ENCODE peak calls at places on chromosomes 4 and X, in four cellular contexts. E is HL-60, G is lower leg skin, W is spleen. O is an unnamed sample.

GRCh38 chrX:28693101-28693500 is 105.9 kb downstream of the IL1RAPL1 start:
- DNase-seq in G (no peak), E (no peak), W (no peak), O (no peak)

GRCh38 chr4:108029321-108029720 is 39.6 kb downstream of the HADH start:
- DNase-seq in E (no peak), W (no peak), G (no peak), O (no peak)

GRCh38 chr4:27318740-27319139 is 458.1 kb downstream of the STIM2 start:
- DNase-seq in E (peak; percentile 30), G (no peak), W (no peak), O (peak; percentile 10)

GRCh38 chr4:55722132-55722531 is 86.0 kb upstream of the NMU start:
- DNase-seq in W (no peak), G (no peak), E (no peak), O (no peak)

GRCh38 chr4:173005912-173006633 is 162.5 kb upstream of the GALNT7 start:
- DNase-seq in E (no peak), W (no peak), G (no peak), O (no peak)

GRCh38 chr4:89221175-89221867 is 86.3 kb downstream of the GPRIN3 start:
- DNase-seq in G (no peak), E (no peak), W (no peak), O (no peak)

GRCh38 chrX:72041901-72042859 is 89.5 kb downstream of the RTL5 start:
- DNase-seq in G (no peak), W (no peak), E (no peak), O (no peak)

GRCh38 chr4:108466936-108467902 is 153.2 kb upstream of the RPL34 start:
- DNase-seq in E (no peak), W (no peak), G (no peak), O (peak; percentile 44)

GRCh38 chr4:80103615-80104014 is 30.6 kb upstream of the ANTXR2 start:
- DNase-seq in E (peak; percentile 21), W (no peak), G (no peak), O (no peak)

GRCh38 chr4:101667348-101667747 is 123.2 kb upstream of the BANK1 start:
- DNase-seq in E (no peak), G (no peak), W (no peak), O (no peak)

GRCh38 chr4:10031663-10032590 is 10.6 kb upstream of the SLC2A9 start:
- DNase-seq in G (no peak), W (no peak), E (no peak), O (no peak)

GRCh38 chr4:112895785-112896184 is 153.7 kb upstream of the ANK2 start:
- DNase-seq in W (no peak), G (no peak), E (no peak), O (no peak)

GRCh38 chrX:152928761-152929400 is 31.0 kb downstream of the ZNF185 start:
- DNase-seq in W (peak; percentile 64), E (no peak), G (no peak), O (no peak)

GRCh38 chr4:176321589-176321988 is 1.8 kb downstream of the SPCS3 start:
- DNase-seq in G (no peak), E (no peak), W (no peak), O (no peak)

GRCh38 chr4:8708401-8709021 is 115.9 kb downstream of the CPZ start:
- DNase-seq in W (peak; percentile 63), E (no peak), G (no peak), O (no peak)

GRCh38 chr4:174314770-174315169 is 31.1 kb downstream of the CEP44 start:
- DNase-seq in E (no peak), G (no peak), W (no peak), O (no peak)

GRCh38 chrX:24282381-24283121 is 31.3 kb downstream of the SUPT20HL2 start:
- DNase-seq in G (no peak), E (no peak), W (no peak), O (peak; percentile 52)

GRCh38 chr4:151198748-151199147 is 78.2 kb upstream of the PRSS48 start:
- DNase-seq in E (no peak), W (no peak), G (no peak), O (peak; percentile 36)

GRCh38 chrX:34332336-34332735 is 200.2 kb upstream of the FAM47A start:
- DNase-seq in W (no peak), E (no peak), G (no peak), O (no peak)

GRCh38 chr4:188986271-188986689 is 847.0 kb downstream of the TRIML1 start:
- DNase-seq in G (no peak), W (no peak), E (no peak), O (peak; percentile 38)

GRCh38 chrX:125004799-125005198 is 314.9 kb upstream of the TEX13C start:
- DNase-seq in G (no peak), W (no peak), E (no peak), O (no peak)

GRCh38 chr4:98627883-98628282 is 30.5 kb downstream of the TSPAN5 start:
- DNase-seq in E (no peak), G (no peak), W (no peak), O (no peak)

GRCh38 chrX:131032646-131033230 is 25.4 kb upstream of the ARHGAP36 start:
- DNase-seq in W (no peak), E (no peak), G (no peak), O (no peak)

GRCh38 chr4:98657531-98658286 is 702 bp downstream of the TSPAN5 start:
- DNase-seq in E (no peak), G (no peak), W (peak; percentile 78), O (no peak)

GRCh38 chrX:2656243-2656836 is 34.8 kb upstream of the CD99 start:
- DNase-seq in E (no peak), W (no peak), G (no peak), O (no peak)

GRCh38 chr4:149176019-149176418 is 639.6 kb downstream of the IQCM start:
- DNase-seq in G (no peak), W (no peak), E (no peak), O (no peak)

GRCh38 chr4:95889662-95890061 is 49.8 kb downstream of the PDHA2 start:
- DNase-seq in E (no peak), G (no peak), W (no peak), O (no peak)

GRCh38 chrX:140510895-140511295 is 6.0 kb upstream of the SOX3 start:
- DNase-seq in E (no peak), G (no peak), W (no peak), O (no peak)

DNA sequence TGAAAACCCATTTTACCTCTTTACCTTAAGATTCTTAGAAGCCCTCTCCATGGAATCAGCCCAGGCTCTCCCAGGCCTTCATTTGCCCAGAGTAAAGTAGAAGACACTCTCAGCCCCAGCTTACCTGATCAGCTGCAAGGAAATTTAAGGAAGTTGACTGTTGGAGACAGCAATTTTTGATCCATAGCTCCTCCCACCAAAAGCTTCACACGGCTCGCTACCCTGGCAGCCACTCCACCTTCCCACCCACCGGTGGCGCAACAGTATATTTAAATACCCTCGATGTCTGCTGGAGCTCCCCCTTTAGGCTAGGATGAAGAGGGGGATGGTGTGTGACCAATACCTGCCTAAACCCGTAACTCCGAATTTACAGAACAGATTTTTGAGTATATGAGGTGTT is 75.4 kb downstream of the MBNL3 start:
- DNase-seq in W (no peak), G (no peak), E (no peak), O (no peak)
- TF ChIP-seq CTCF in W (no peak), G (no peak), E (no peak), O (no peak)

DNA sequence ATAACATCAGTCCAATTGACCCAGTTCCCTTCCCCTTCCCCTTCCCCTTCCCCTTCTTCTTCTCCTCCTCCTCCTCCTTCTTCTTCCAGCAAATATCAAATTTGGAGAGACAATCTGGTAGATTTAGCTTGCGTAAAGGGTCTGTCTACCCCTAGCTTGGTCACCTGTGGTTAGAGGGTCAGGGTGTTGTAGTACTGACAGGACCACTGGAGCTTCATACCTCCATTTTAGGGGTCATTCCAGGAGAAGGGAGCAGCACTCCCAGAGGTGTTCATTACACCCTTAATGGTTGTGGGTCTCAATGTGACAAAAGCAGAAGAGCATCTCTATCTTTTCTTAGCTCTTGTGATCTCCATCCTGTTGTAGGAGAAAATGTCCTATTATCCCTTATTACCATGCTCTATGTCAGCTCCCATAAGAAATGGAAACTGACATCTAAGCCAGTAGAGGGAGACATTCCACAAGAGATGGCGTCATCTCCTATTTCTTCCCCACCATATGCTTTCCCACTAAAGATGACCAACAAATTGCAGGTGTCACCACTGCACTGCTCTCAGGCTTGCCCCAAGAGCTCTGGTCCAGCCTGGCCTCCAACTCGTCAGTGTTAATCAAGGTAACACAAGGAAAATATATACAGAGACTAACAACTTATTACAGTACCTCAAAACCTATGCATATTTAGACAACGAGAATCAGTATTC is 3.5 kb upstream of the FGB start:
- DNase-seq in W (no peak), E (peak; percentile 21), G (no peak), O (no peak)
- TF ChIP-seq CTCF in W (peak; percentile 28), E (peak; percentile 24), G (no peak), O (peak; percentile 45)

GRCh38 chrX:120452131-120452530 is 17.0 kb downstream of the LAMP2 start:
- DNase-seq in G (no peak), E (peak; percentile 43), W (no peak), O (no peak)
- TF ChIP-seq CTCF in G (no peak), E (no peak), W (no peak), O (peak; percentile 57)

GRCh38 chr4:117996891-117997290 is 37.4 kb upstream of the NDST3 start:
- DNase-seq in G (no peak), W (no peak), E (no peak), O (no peak)
- TF ChIP-seq CTCF in G (no peak), W (no peak), E (no peak), O (no peak)

GRCh38 chrX:25442501-25442900 is 426.7 kb upstream of the ARX start:
- DNase-seq in G (no peak), W (no peak), E (no peak), O (no peak)
- TF ChIP-seq CTCF in G (no peak), W (no peak), E (no peak), O (no peak)

DNA sequence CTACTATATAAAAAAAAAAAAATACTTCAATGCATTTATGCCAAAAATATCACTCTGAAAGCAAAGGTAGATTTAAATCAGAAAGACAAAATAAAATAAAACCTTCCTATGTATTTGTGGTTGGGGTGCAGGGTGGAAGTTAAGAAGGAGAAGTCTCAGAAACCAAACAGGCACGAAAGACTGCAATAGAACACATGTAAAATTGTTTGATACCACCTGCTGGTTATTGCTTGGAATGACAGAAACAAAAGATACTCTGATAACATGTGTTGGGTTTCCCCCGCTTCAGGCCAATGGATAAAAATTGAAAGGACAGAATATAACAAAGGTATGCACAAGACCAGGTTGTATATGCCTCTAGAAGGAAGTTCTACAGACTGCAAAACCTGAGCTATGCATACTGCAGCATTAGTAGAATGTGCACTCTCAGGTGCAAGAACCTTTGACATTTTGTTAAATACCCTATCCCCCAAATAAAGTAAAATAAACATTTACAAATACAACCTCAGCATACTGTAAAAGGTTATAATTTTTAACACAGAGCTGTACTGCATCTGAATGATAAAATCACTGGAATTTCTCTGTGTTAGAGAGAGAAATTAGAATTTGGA is 118.8 kb downstream of the GABRA2 start:
- DNase-seq in E (peak; percentile 33), G (no peak), W (no peak), O (no peak)
- TF ChIP-seq CTCF in E (peak; percentile 14), G (no peak), W (no peak), O (no peak)

DNA sequence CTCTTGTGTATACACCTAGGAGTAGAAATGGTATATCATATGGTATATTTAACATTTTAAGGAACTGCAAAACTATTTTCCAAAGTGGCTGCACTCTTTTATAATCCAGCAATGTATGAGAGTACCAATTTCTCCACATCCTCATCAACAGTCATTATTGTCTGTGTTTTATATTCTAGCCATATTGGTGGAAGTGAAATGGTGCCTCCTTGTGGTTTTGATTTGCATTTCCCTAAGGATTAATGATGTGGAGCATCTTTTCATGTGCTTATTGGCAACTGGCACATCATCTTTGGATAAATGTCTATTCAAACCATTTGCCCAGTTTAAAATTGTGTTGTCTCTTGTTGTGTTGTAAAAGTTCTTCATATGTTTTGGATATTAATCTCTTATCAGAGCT is 9.6 kb downstream of the BMP15 start:
- DNase-seq in E (no peak), W (no peak), G (no peak), O (no peak)
- TF ChIP-seq CTCF in E (no peak), W (peak; percentile 23), G (no peak), O (peak; percentile 25)

GRCh38 chr4:78059524-78059889 is 2.4 kb downstream of the FRAS1 start:
- DNase-seq in W (no peak), G (peak; percentile 67), E (peak; percentile 40), O (peak; percentile 44)
- TF ChIP-seq CTCF in W (peak; percentile 21), G (no peak), E (peak; percentile 15), O (peak; percentile 76)